ENCODE peak calls at places on chromosomes 1 and 21, in seven cellular contexts. B, M, I, X, L, P and R are unnamed samples.
A peak's percentile ranks its signal among the peaks of the same experiment; 100 is the strongest.

GRCh38 chr1:201731592-201731991 is 97.4 kb upstream of the IPO9 start:
- DNase-seq in B (no peak), M (no peak), I (no peak), X (no peak), L (no peak), P (no peak), R (no peak)

GRCh38 chr1:183993132-183993531 is 44.4 kb downstream of the COLGALT2 start:
- DNase-seq in B (no peak), M (no peak), I (no peak), X (no peak), L (no peak), P (no peak), R (no peak)

GRCh38 chr1:86471296-86471695 is 2.6 kb downstream of the CLCA1 start:
- DNase-seq in B (no peak), M (no peak), I (no peak), X (no peak), L (no peak), P (no peak), R (no peak)

GRCh38 chr1:161718559-161719324 is 2.6 kb upstream of the FCRLB start:
- DNase-seq in B (peak; percentile 82), M (no peak), I (no peak), X (no peak), L (no peak), P (no peak), R (no peak)

GRCh38 chr1:155125946-155126493 is 1.7 kb upstream of the EFNA1 start:
- DNase-seq in B (no peak), M (no peak), I (peak; percentile 12), X (peak; percentile 22), L (no peak), P (peak; percentile 75), R (no peak)

GRCh38 chr1:218459450-218459849 is 114.3 kb downstream of the TGFB2 start:
- DNase-seq in B (no peak), M (no peak), I (no peak), X (no peak), L (no peak), P (no peak), R (no peak)

GRCh38 chr1:205703072-205703471 is 22.8 kb upstream of the SLC45A3 start:
- DNase-seq in B (no peak), M (no peak), I (no peak), X (no peak), L (no peak), P (no peak), R (no peak)

GRCh38 chr1:47578862-47579419 is 141.1 kb downstream of the FOXD2 start:
- DNase-seq in B (no peak), M (no peak), I (no peak), X (no peak), L (no peak), P (no peak), R (no peak)

GRCh38 chr1:36203554-36204346 is 20.5 kb upstream of the THRAP3 start:
- DNase-seq in B (no peak), M (peak; percentile 52), I (no peak), X (no peak), L (peak; percentile 70), P (peak; percentile 30), R (no peak)

GRCh38 chr21:37407719-37408455 is 41.3 kb downstream of the DYRK1A start:
- DNase-seq in B (no peak), M (peak; percentile 63), I (no peak), X (no peak), L (no peak), P (no peak), R (no peak)

GRCh38 chr1:233172201-233172600 is 123.3 kb downstream of the PCNX2 start:
- DNase-seq in B (no peak), M (peak; percentile 15), I (no peak), X (no peak), L (peak; percentile 52), P (no peak), R (no peak)

GRCh38 chr1:28886731-28887417 is 27.5 kb upstream of the EPB41 start:
- DNase-seq in B (peak; percentile 94), M (peak; percentile 48), I (peak; percentile 66), X (peak; percentile 90), L (peak; percentile 83), P (peak; percentile 74), R (peak; percentile 92)
- TF ChIP-seq CTCF in B (no peak), M (no peak), I (no peak), X (no peak), L (no peak), P (no peak), R (no peak)

GRCh38 chr1:68010094-68010493 is 40.3 kb downstream of the DIRAS3 start:
- DNase-seq in B (no peak), M (peak; percentile 47), I (no peak), X (no peak), L (no peak), P (no peak), R (no peak)
- TF ChIP-seq CTCF in B (peak; percentile 39), M (peak; percentile 58), I (peak; percentile 60), X (no peak), L (peak; percentile 38), P (peak; percentile 18), R (no peak)

GRCh38 chr1:116372651-116373444 is at the start of gene ATP1A1:
- DNase-seq in B (peak; percentile 96), M (peak; percentile 83), I (peak; percentile 97), X (peak; percentile 99), L (peak; percentile 85), P (peak; percentile 98), R (peak; percentile 99)
- TF ChIP-seq CTCF in B (peak; percentile 17), M (peak; percentile 8), I (peak; percentile 14), X (no peak), L (no peak), P (no peak), R (no peak)

GRCh38 chr1:40399984-40400704 is 26.6 kb downstream of the SMAP2 start:
- DNase-seq in B (no peak), M (no peak), I (no peak), X (no peak), L (no peak), P (no peak), R (no peak)

GRCh38 chr1:40396420-40396819 is 22.9 kb downstream of the SMAP2 start:
- DNase-seq in B (peak; percentile 52), M (no peak), I (no peak), X (no peak), L (no peak), P (no peak), R (no peak)

GRCh38 chr1:40395211-40396175 is 22.0 kb downstream of the SMAP2 start:
- DNase-seq in B (no peak), M (no peak), I (no peak), X (no peak), L (no peak), P (no peak), R (no peak)

GRCh38 chr1:40394456-40395172 is 21.1 kb downstream of the SMAP2 start:
- DNase-seq in B (no peak), M (peak; percentile 78), I (no peak), X (no peak), L (no peak), P (no peak), R (peak; percentile 66)

GRCh38 chr1:40397258-40397657 is 23.7 kb downstream of the SMAP2 start:
- DNase-seq in B (no peak), M (no peak), I (no peak), X (no peak), L (no peak), P (no peak), R (no peak)
- TF ChIP-seq CTCF in B (peak; percentile 8), M (no peak), I (no peak), X (no peak), L (no peak), P (no peak), R (no peak)

GRCh38 chr1:118185083-118185899 is at the start of gene SPAG17:
- DNase-seq in B (no peak), M (peak; percentile 21), I (peak; percentile 88), X (peak; percentile 89), L (peak; percentile 53), P (peak; percentile 40), R (peak; percentile 31)
- TF ChIP-seq CTCF in B (no peak), M (peak; percentile 28), I (peak; percentile 49), X (no peak), L (peak; percentile 15), P (no peak), R (no peak)

DNA sequence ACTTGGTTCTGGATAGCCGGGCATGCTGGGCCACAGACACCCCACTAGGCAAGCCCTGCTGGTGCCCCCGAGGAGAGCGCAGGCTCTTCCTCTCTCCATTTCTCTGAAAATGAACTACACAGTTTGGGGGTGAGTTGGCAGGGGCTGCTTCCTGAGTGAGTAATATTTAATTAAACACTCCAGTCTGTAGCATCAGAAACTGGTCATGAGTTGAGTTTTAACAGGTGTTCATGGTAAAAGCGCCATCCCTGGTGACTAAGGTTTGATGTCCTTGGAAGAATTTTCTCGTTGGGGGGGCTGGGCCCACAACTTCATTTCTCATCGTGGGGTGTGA is 1.7 kb downstream of the SPSB1 start:
- DNase-seq in B (peak; percentile 38), M (peak; percentile 96), I (no peak), X (no peak), L (peak; percentile 61), P (no peak), R (peak; percentile 56)
- TF ChIP-seq CTCF in B (no peak), M (no peak), I (no peak), X (no peak), L (no peak), P (no peak), R (no peak)

GRCh38 chr1:110554871-110555801 is 36.2 kb upstream of the KCNA10 start:
- DNase-seq in B (no peak), M (peak; percentile 1), I (peak; percentile 68), X (peak; percentile 49), L (peak; percentile 7), P (peak; percentile 18), R (peak; percentile 65)
- TF ChIP-seq CTCF in B (peak; percentile 36), M (peak; percentile 37), I (peak; percentile 79), X (peak; percentile 58), L (peak; percentile 44), P (peak; percentile 57), R (peak; percentile 83)

GRCh38 chr1:6074192-6074901 is 28.7 kb downstream of the KCNAB2 start:
- DNase-seq in B (no peak), M (no peak), I (no peak), X (no peak), L (no peak), P (no peak), R (no peak)
- TF ChIP-seq CTCF in B (no peak), M (no peak), I (no peak), X (no peak), L (no peak), P (no peak), R (no peak)